ENCODE peak calls at places on chromosome 7, in six cellular contexts. U, G, F, Z, Y and O are unnamed samples. For H3K4me1, the result is how much of the 10 kb centered on the place peaks cover.

GRCh38 chr7:116953372-116953726 is at the start of gene ST7:
- DNase-seq in F (peak), G (peak), Y (peak), Z (peak), U (peak), O (peak)

GRCh38 chr7:29327455-29327854 is 132.9 kb downstream of the CHN2 start:
- DNase-seq in G (no peak), Z (no peak), Y (no peak), F (no peak), U (no peak), O (no peak)

GRCh38 chr7:63112764-63113712 is 885.6 kb upstream of the ZNF722 start:
- DNase-seq in F (no peak), U (no peak), Y (no peak), Z (no peak), G (no peak), O (peak)

GRCh38 chr7:93212881-93213280 is 13.4 kb downstream of the HEPACAM2 start:
- DNase-seq in Y (no peak), G (no peak), Z (no peak), F (no peak), U (no peak), O (no peak)

GRCh38 chr7:5599543-5600200 is 176.0 kb upstream of the TNRC18 start:
- DNase-seq in G (no peak), Z (no peak), Y (no peak), F (no peak), U (no peak), O (no peak)

GRCh38 chr7:20846791-20847190 is 60.1 kb upstream of the SP8 start:
- DNase-seq in Y (no peak), U (no peak), Z (no peak), G (no peak), F (no peak), O (no peak)

GRCh38 chr7:38846280-38846679 is 62.7 kb downstream of the VPS41 start:
- DNase-seq in Y (no peak), Z (no peak), U (no peak), F (peak), G (peak), O (no peak)

GRCh38 chr7:74429153-74429747 is 24.5 kb upstream of the GTF2IRD1 start:
- DNase-seq in U (no peak), Y (no peak), Z (no peak), F (peak), G (peak), O (no peak)

GRCh38 chr7:1189986-1190772 is 30.2 kb upstream of the ZFAND2A start:
- DNase-seq in Z (no peak), F (no peak), G (no peak), Y (no peak), U (no peak), O (no peak)

GRCh38 chr7:123769371-123769770 is 20.6 kb upstream of the WASL start:
- DNase-seq in Z (no peak), G (peak), Y (peak), F (peak), U (peak), O (peak)

GRCh38 chr7:67843001-67843400 is 846.4 kb downstream of the TYW1 start:
- DNase-seq in Y (no peak), Z (no peak), U (no peak), F (no peak), G (no peak), O (no peak)

GRCh38 chr7:114182837-114183236 is 231.8 kb upstream of the FOXP2 start:
- DNase-seq in U (no peak), G (no peak), Y (no peak), Z (no peak), F (no peak), O (no peak)

GRCh38 chr7:112510032-112510742 is 29.4 kb downstream of the LSMEM1 start:
- DNase-seq in Z (no peak), G (peak), F (no peak), Y (no peak), U (no peak), O (no peak)

GRCh38 chr7:128911441-128912031 is 1.0 kb upstream of the KCP start:
- DNase-seq in U (peak), Z (no peak), F (no peak), Y (no peak), G (no peak), O (no peak)

GRCh38 chr7:129225206-129225930 is 538 bp downstream of the AHCYL2 start:
- DNase-seq in G (peak), Y (peak), U (peak), Z (peak), F (peak), O (peak)

GRCh38 chr7:140656548-140657515 is 15.9 kb upstream of the ADCK2 start:
- DNase-seq in F (no peak), Z (peak), Y (peak), U (peak), G (peak), O (peak)

GRCh38 chr7:104900525-104900924 is 113.5 kb upstream of the KMT2E start:
- DNase-seq in U (no peak), Y (no peak), F (no peak), G (no peak), Z (no peak), O (no peak)

GRCh38 chr7:155798673-155799439 is 13.4 kb downstream of the SHH start:
- DNase-seq in U (peak), Y (no peak), Z (no peak), F (no peak), G (no peak), O (no peak)

GRCh38 chr7:18829518-18830252 is 287.8 kb downstream of the TWIST1 start:
- DNase-seq in U (no peak), F (no peak), Y (no peak), G (peak), Z (no peak), O (no peak)

GRCh38 chr7:55523366-55523765 is 48.9 kb downstream of the VOPP1 start:
- DNase-seq in U (no peak), Z (no peak), Y (no peak), F (no peak), G (no peak), O (no peak)

GRCh38 chr7:29807179-29807841 is 1.0 kb downstream of the WIPF3 start:
- DNase-seq in G (no peak), Z (no peak), U (peak), F (peak), Y (peak), O (peak)

GRCh38 chr7:101308245-101309085 is 13.1 kb downstream of the IFT22 start:
- DNase-seq in U (no peak), Z (peak), G (no peak), Y (no peak), F (peak), O (peak)

GRCh38 chr7:87498893-87499292 is 23.4 kb upstream of the ABCB4 start:
- DNase-seq in G (no peak), U (no peak), F (no peak), Z (no peak), Y (no peak), O (no peak)

GRCh38 chr7:87499494-87499893 is 24.0 kb upstream of the ABCB4 start:
- DNase-seq in Y (peak), F (no peak), G (no peak), Z (no peak), U (no peak), O (no peak)

GRCh38 chr7:87495366-87495765 is 19.9 kb upstream of the ABCB4 start:
- DNase-seq in Y (no peak), F (no peak), Z (no peak), U (no peak), G (no peak), O (no peak)

GRCh38 chr7:87494454-87494853 is 19.0 kb upstream of the ABCB4 start:
- DNase-seq in G (no peak), Y (no peak), U (no peak), F (no peak), Z (no peak), O (no peak)

DNA sequence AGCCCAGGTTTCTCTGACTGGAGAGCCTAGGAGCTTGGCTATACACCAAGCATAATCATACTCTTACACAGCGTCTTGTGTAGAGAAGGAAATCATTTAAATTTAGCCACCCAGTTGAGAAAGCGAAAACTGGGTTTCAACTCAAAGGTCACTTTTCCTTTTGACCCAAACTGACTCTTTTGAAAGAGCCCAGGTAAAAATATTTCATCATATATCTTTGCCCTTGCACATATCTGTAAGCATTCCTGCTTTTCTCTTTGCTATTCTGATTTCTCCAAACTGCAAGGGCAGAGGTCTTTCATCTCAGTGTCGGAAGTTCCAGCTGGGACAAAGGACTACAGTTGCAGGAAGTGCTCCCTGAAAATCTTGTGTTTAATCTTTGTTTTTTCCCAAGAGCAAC is 22.0 kb upstream of the ABCB4 start:
- DNase-seq in Y (no peak), U (no peak), F (no peak), Z (no peak), G (no peak), O (no peak)
- H3K4me3 ChIP-seq in Y (no peak), U (no peak), F (no peak), Z (no peak), G (no peak), O (no peak)

DNA sequence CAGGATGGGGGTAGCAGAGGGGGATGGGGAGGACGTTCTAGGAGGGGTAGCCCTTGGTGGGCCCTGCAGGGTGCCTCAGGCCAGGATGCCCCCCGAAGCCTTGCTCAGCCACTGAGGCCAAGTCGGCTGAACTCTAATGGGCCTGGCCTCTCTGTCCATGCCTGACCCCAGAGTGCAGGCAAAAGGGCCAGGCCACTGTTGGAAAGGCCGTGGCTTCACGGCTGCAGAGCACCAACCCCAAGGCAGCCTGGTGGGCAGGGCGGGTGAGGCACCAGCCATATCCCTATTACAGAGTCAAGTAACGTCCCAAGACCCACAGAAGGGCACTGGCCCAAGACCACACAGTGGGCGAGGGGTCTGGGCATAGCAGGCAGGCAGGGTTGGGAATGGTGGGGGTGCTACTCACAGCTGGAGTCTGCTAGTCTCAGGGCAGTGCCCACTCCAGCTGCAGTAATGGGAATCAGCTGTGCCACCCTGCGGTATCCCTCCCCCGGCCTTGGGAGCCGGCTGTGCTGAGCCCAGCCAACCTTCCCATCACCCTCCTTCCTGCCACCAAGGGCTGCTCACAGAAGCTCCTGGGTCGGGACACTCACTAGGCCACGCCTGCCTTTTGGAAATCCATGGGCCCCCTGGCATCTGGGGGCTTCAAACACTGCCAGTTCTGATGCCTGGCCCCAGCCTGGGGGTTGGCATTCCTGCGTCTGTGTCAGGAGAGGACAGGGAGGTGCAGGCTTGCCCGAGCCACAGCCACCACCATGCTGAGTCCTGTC is 4.0 kb upstream of the LFNG start:
- DNase-seq in G (no peak), F (no peak), U (no peak), Y (no peak), Z (no peak), O (no peak)
- H3K4me1 ChIP-seq in G (under half), F (under half), U (under half), Y (under half), Z (under half), O (under half)

DNA sequence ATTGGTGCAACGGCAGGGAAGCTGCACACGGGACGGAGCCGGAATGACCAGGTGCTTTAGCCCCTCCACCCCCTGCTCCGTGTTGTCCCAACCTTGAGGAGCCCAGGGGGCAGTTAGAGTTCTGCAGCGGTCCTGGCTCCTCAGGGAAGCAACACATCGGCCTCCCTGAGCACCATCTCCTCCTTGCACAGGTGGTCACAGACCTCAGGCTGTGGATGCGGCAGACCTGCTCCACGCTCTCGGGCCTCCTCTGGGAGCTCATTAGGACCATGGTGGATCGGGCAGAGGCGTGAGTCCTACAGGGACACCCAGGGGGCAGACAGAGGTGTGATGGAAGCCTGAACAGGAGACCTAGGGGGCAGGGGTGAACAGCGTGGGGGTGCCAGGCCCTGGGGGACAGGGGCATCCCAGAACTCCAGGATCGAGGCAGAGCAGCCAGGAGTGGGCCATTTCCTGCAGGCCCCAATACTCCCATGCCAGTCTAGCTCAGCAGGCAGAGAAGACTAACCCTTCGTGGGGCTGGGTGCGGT is 7.3 kb downstream of the ASL start:
- DNase-seq in F (no peak), Z (no peak), U (no peak), G (no peak), Y (no peak), O (no peak)
- TF ChIP-seq POLR2A in F (no peak), Z (no peak), U (no peak), G (no peak), Y (no peak), O (no peak)

DNA sequence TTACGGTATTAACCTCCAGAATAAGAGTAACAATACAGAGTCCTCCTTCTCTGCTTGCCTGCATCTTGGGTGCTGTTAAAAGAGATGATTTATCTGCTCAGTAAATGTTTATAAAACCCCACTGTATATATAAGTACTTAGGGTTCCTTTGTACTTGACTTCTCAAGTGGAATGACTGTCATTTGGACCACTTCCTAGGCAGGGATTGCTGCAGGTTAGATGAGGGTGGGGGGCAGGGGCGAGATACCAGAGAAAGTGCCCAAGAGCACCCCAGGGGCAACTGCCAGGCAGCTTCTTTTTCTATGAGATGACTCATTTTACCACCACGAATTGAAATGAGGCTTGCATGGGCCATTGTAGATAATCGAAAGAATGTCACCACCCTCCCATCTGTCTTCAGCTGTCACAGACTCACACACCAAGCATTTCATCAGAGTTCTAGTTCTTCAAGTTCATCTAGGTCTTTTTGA is 421.9 kb upstream of the GALNT17 start:
- DNase-seq in U (no peak), F (peak), Z (peak), Y (peak), G (peak), O (no peak)
- H3K4me3 ChIP-seq in U (no peak), F (no peak), Z (no peak), Y (no peak), G (no peak), O (no peak)

GRCh38 chr7:40095226-40095625 is 39.2 kb downstream of the MPLKIP start:
- DNase-seq in Z (no peak), F (no peak), G (no peak), Y (no peak), U (no peak), O (no peak)
- H3K4me1 ChIP-seq in Z (under half), F (under half), G (under half), Y (half or more), U (under half), O (under half)